ENCODE peak calls at places on chromosomes 1 and 21, in four cellular contexts. One of them, this sample, is unnamed.

GRCh38 chr1:11237364-11237755 is 25.0 kb downstream of the MTOR start:
- DNase-seq in ovary: no peak
- DNase-seq in esophagus squamous epithelium: no peak
- DNase-seq in sigmoid colon: no peak
- DNase-seq in this sample: no peak

GRCh38 chr1:180267761-180268555 is 37.9 kb downstream of the LHX4 start:
- DNase-seq in ovary: no peak
- DNase-seq in esophagus squamous epithelium: no peak
- DNase-seq in sigmoid colon: peak
- DNase-seq in this sample: no peak

GRCh38 chr1:19644761-19645543 is 841 bp downstream of the NBL1 start:
- DNase-seq in ovary: peak
- DNase-seq in esophagus squamous epithelium: no peak
- DNase-seq in sigmoid colon: no peak
- DNase-seq in this sample: peak

GRCh38 chr1:236760986-236761385 is 34.1 kb upstream of the MTR start:
- DNase-seq in ovary: no peak
- DNase-seq in esophagus squamous epithelium: no peak
- DNase-seq in sigmoid colon: no peak
- DNase-seq in this sample: no peak

GRCh38 chr21:41861987-41862386 is 17.2 kb downstream of the PRDM15 start:
- DNase-seq in ovary: no peak
- DNase-seq in esophagus squamous epithelium: no peak
- DNase-seq in sigmoid colon: no peak
- DNase-seq in this sample: no peak

GRCh38 chr1:110898734-110899457 is 25.9 kb downstream of the CD53 start:
- DNase-seq in ovary: no peak
- DNase-seq in esophagus squamous epithelium: no peak
- DNase-seq in sigmoid colon: no peak
- DNase-seq in this sample: no peak

GRCh38 chr1:187396929-187397796 is 568.4 kb downstream of the PLA2G4A start:
- DNase-seq in ovary: no peak
- DNase-seq in esophagus squamous epithelium: no peak
- DNase-seq in sigmoid colon: no peak
- DNase-seq in this sample: no peak

GRCh38 chr1:87044840-87045239 is 130.4 kb downstream of the HS2ST1 start:
- DNase-seq in ovary: no peak
- DNase-seq in esophagus squamous epithelium: no peak
- DNase-seq in sigmoid colon: no peak
- DNase-seq in this sample: no peak

GRCh38 chr21:31426235-31426797 is 82.3 kb upstream of the TIAM1 start:
- DNase-seq in ovary: no peak
- DNase-seq in esophagus squamous epithelium: no peak
- DNase-seq in sigmoid colon: no peak
- DNase-seq in this sample: no peak

GRCh38 chr21:33559813-33560212 is 17.0 kb downstream of the SON start:
- DNase-seq in ovary: no peak
- DNase-seq in esophagus squamous epithelium: no peak
- DNase-seq in sigmoid colon: no peak
- DNase-seq in this sample: no peak

GRCh38 chr1:185541861-185542260 is 192.3 kb upstream of the HMCN1 start:
- DNase-seq in ovary: no peak
- DNase-seq in esophagus squamous epithelium: no peak
- DNase-seq in sigmoid colon: no peak
- DNase-seq in this sample: no peak

GRCh38 chr1:193264313-193265065 is 78.1 kb upstream of the B3GALT2 start:
- DNase-seq in ovary: no peak
- DNase-seq in esophagus squamous epithelium: no peak
- DNase-seq in sigmoid colon: no peak
- DNase-seq in this sample: no peak

GRCh38 chr1:68506386-68506785 is 9.5 kb upstream of the DEPDC1 start:
- DNase-seq in ovary: no peak
- DNase-seq in esophagus squamous epithelium: no peak
- DNase-seq in sigmoid colon: no peak
- DNase-seq in this sample: peak

GRCh38 chr1:183777359-183777758 is 27.6 kb upstream of the RGL1 start:
- DNase-seq in ovary: no peak
- DNase-seq in esophagus squamous epithelium: no peak
- DNase-seq in sigmoid colon: no peak
- DNase-seq in this sample: no peak

GRCh38 chr21:21230672-21231071 is 232.5 kb downstream of the NCAM2 start:
- DNase-seq in ovary: no peak
- DNase-seq in esophagus squamous epithelium: no peak
- DNase-seq in sigmoid colon: no peak
- DNase-seq in this sample: no peak

GRCh38 chr21:42265229-42265812 is 46.4 kb downstream of the ABCG1 start:
- DNase-seq in ovary: no peak
- DNase-seq in esophagus squamous epithelium: no peak
- DNase-seq in sigmoid colon: no peak
- DNase-seq in this sample: no peak

GRCh38 chr1:158089925-158090675 is 90.6 kb upstream of the CD1D start:
- DNase-seq in ovary: no peak
- DNase-seq in esophagus squamous epithelium: no peak
- DNase-seq in sigmoid colon: no peak
- DNase-seq in this sample: no peak

GRCh38 chr21:17901458-17902092 is 82.4 kb upstream of the C21orf91 start:
- DNase-seq in ovary: no peak
- DNase-seq in esophagus squamous epithelium: no peak
- DNase-seq in sigmoid colon: no peak
- DNase-seq in this sample: no peak

GRCh38 chr1:234925440-234926251 is 203.0 kb downstream of the TOMM20 start:
- DNase-seq in ovary: no peak
- DNase-seq in esophagus squamous epithelium: no peak
- DNase-seq in sigmoid colon: no peak
- DNase-seq in this sample: peak

GRCh38 chr1:87117761-87118160 is 203.3 kb downstream of the HS2ST1 start:
- DNase-seq in ovary: no peak
- DNase-seq in esophagus squamous epithelium: no peak
- DNase-seq in sigmoid colon: no peak
- DNase-seq in this sample: no peak

GRCh38 chr1:22550021-22550420 is 13.3 kb upstream of the EPHA8 start:
- DNase-seq in ovary: no peak
- DNase-seq in esophagus squamous epithelium: no peak
- DNase-seq in sigmoid colon: no peak
- DNase-seq in this sample: no peak

GRCh38 chr21:34635307-34635706 is 20.4 kb upstream of the RCAN1 start:
- DNase-seq in ovary: no peak
- DNase-seq in esophagus squamous epithelium: no peak
- DNase-seq in sigmoid colon: no peak
- DNase-seq in this sample: no peak

GRCh38 chr1:18868801-18869424 is 9.5 kb upstream of the TAS1R2 start:
- DNase-seq in ovary: no peak
- DNase-seq in esophagus squamous epithelium: no peak
- DNase-seq in sigmoid colon: no peak
- DNase-seq in this sample: no peak

GRCh38 chr1:39130297-39130696 is 74.2 kb upstream of the MACF1 start:
- DNase-seq in ovary: no peak
- DNase-seq in esophagus squamous epithelium: no peak
- DNase-seq in sigmoid colon: no peak
- DNase-seq in this sample: no peak

GRCh38 chr1:197787056-197787455 is 11.8 kb upstream of the DENND1B start:
- DNase-seq in ovary: no peak
- DNase-seq in esophagus squamous epithelium: no peak
- DNase-seq in sigmoid colon: no peak
- DNase-seq in this sample: no peak

GRCh38 chr21:15953551-15954116 is 223.9 kb downstream of the USP25 start:
- DNase-seq in ovary: no peak
- DNase-seq in esophagus squamous epithelium: no peak
- DNase-seq in sigmoid colon: no peak
- DNase-seq in this sample: no peak

GRCh38 chr1:41341756-41342562 is 19.3 kb upstream of the FOXO6 start:
- DNase-seq in ovary: no peak
- DNase-seq in esophagus squamous epithelium: no peak
- DNase-seq in sigmoid colon: no peak
- DNase-seq in this sample: no peak

GRCh38 chr1:19433610-19433999 is 51.7 kb downstream of the CAPZB start:
- DNase-seq in ovary: no peak
- DNase-seq in esophagus squamous epithelium: no peak
- DNase-seq in sigmoid colon: no peak
- DNase-seq in this sample: no peak

GRCh38 chr1:12083766-12084165 is 20.7 kb downstream of the TNFRSF8 start:
- DNase-seq in ovary: no peak
- DNase-seq in esophagus squamous epithelium: no peak
- DNase-seq in sigmoid colon: no peak
- DNase-seq in this sample: no peak

GRCh38 chr1:156410740-156411139 is 41.7 kb downstream of the RHBG start:
- DNase-seq in ovary: no peak
- DNase-seq in esophagus squamous epithelium: no peak
- DNase-seq in sigmoid colon: no peak
- DNase-seq in this sample: no peak

GRCh38 chr21:26840912-26841311 is 4.3 kb downstream of the ADAMTS1 start:
- DNase-seq in ovary: peak
- DNase-seq in esophagus squamous epithelium: no peak
- DNase-seq in sigmoid colon: peak
- DNase-seq in this sample: no peak

GRCh38 chr1:44390277-44390676 is 14.8 kb upstream of the RNF220 start:
- DNase-seq in ovary: no peak
- DNase-seq in esophagus squamous epithelium: no peak
- DNase-seq in sigmoid colon: no peak
- DNase-seq in this sample: no peak

GRCh38 chr1:234886081-234886874 is 242.4 kb downstream of the TOMM20 start:
- DNase-seq in ovary: peak
- DNase-seq in esophagus squamous epithelium: no peak
- DNase-seq in sigmoid colon: peak
- DNase-seq in this sample: no peak

GRCh38 chr21:27570306-27570868 is 603.5 kb upstream of the ADAMTS5 start:
- DNase-seq in ovary: peak
- DNase-seq in esophagus squamous epithelium: no peak
- DNase-seq in sigmoid colon: peak
- DNase-seq in this sample: peak

GRCh38 chr1:75953461-75953860 is 21.3 kb upstream of the ASB17 start:
- DNase-seq in ovary: no peak
- DNase-seq in esophagus squamous epithelium: no peak
- DNase-seq in sigmoid colon: no peak
- DNase-seq in this sample: no peak

GRCh38 chr1:113976609-113977278 is 2.5 kb upstream of the OLFML3 start:
- DNase-seq in ovary: peak
- DNase-seq in esophagus squamous epithelium: no peak
- DNase-seq in sigmoid colon: no peak
- DNase-seq in this sample: peak

GRCh38 chr1:232351335-232351734 is 278.6 kb downstream of the SIPA1L2 start:
- DNase-seq in ovary: no peak
- DNase-seq in esophagus squamous epithelium: no peak
- DNase-seq in sigmoid colon: no peak
- DNase-seq in this sample: no peak

DNA sequence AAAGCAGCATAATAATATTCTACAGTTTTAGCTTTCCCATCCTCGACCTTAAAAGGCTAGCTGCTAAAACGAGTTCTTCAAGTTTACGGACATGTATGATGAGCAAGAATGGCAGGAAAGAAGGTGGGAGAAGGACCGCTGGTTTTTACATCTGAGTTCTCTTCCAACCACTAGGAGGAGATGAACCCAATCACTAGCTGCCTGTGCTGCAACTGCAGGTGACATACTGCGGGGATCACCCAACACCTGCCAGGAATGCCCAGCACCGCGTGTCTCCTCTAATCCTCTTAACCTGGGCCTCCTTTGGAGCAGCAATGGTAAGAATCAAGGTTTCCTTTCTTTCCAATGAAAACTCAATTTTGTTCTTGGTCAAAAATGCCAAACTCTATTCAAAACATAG is 23.5 kb downstream of the TOR3A start:
- DNase-seq in ovary: no peak
- DNase-seq in esophagus squamous epithelium: no peak
- DNase-seq in sigmoid colon: no peak
- DNase-seq in this sample: peak
- TF ChIP-seq CTCF in ovary: no peak
- TF ChIP-seq CTCF in esophagus squamous epithelium: peak
- TF ChIP-seq CTCF in sigmoid colon: no peak
- TF ChIP-seq CTCF in this sample: peak

DNA sequence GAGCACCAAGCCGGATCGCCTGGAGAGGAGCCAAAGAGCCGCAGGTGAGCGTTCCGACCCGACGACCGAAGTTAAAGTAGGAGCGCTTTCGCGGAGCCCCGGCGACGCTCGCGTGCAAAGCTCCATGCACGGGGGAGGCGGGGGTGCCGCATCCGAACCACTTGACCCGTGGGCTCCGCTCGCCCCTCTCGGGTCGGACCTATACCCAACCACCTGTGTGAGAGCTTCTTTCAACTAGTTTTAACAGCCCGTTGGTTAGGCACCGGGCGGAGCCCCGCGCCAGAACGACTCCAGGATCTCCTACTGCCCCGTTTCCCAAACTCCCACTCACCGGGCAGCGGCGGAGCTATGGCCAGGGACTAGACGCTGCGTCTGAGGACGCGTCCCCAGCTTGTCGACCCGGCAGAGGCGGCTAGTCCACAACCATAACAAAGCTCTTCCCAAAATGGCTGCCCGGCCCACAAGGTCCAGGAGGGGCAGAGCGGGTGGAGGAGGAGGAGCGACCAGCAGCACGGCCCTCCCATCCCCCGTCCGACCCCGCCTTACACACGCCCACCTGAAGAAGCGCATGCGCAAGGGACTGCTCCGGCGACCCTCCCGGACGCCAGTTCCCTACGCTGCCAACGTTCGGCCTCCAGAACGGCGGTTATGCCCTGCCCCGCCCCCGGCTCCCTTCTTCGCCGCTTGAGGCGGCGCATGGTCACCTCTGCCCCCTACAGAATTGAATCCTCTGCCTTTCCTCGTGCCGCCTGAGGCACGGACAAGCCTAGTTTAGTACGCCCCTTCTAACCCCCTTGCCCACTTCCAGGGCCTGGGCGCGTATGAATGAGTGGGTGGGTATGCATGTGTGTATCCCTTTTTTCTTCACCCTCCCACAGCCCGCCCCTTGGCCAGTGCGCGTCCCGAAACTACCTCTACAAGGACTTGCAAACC is at the start of gene GPBP1L1:
- DNase-seq in ovary: peak
- DNase-seq in esophagus squamous epithelium: peak
- DNase-seq in sigmoid colon: peak
- DNase-seq in this sample: peak
- TF ChIP-seq POLR2A in ovary: peak
- TF ChIP-seq POLR2A in esophagus squamous epithelium: peak
- TF ChIP-seq POLR2A in sigmoid colon: peak
- TF ChIP-seq POLR2A in this sample: peak

GRCh38 chr1:52139817-52140540 is 1.9 kb upstream of the ZFYVE9 start:
- DNase-seq in ovary: no peak
- DNase-seq in esophagus squamous epithelium: no peak
- DNase-seq in sigmoid colon: no peak
- DNase-seq in this sample: no peak

GRCh38 chr1:52140633-52141512 is 1.0 kb upstream of the ZFYVE9 start:
- DNase-seq in ovary: no peak
- DNase-seq in esophagus squamous epithelium: no peak
- DNase-seq in sigmoid colon: no peak
- DNase-seq in this sample: no peak

GRCh38 chr1:52145137-52145536 is 3.2 kb downstream of the ZFYVE9 start:
- DNase-seq in ovary: no peak
- DNase-seq in esophagus squamous epithelium: no peak
- DNase-seq in sigmoid colon: no peak
- DNase-seq in this sample: no peak

GRCh38 chr1:52141513-52142219 is at the start of gene ZFYVE9:
- DNase-seq in ovary: peak
- DNase-seq in esophagus squamous epithelium: no peak
- DNase-seq in sigmoid colon: peak
- DNase-seq in this sample: peak

GRCh38 chr1:52142220-52143153 is 598 bp downstream of the ZFYVE9 start:
- DNase-seq in ovary: peak
- DNase-seq in esophagus squamous epithelium: no peak
- DNase-seq in sigmoid colon: peak
- DNase-seq in this sample: peak
- TF ChIP-seq CTCF in ovary: peak
- TF ChIP-seq CTCF in esophagus squamous epithelium: no peak
- TF ChIP-seq CTCF in sigmoid colon: no peak
- TF ChIP-seq CTCF in this sample: no peak

GRCh38 chr1:23558140-23558871 is 995 bp downstream of the ID3 start:
- DNase-seq in ovary: peak
- DNase-seq in esophagus squamous epithelium: no peak
- DNase-seq in sigmoid colon: peak
- DNase-seq in this sample: peak
- TF ChIP-seq POLR2A in ovary: no peak
- TF ChIP-seq POLR2A in esophagus squamous epithelium: no peak
- TF ChIP-seq POLR2A in sigmoid colon: no peak
- TF ChIP-seq POLR2A in this sample: peak

This sample was measured in thyroid gland.